ENCODE peak calls at places on chromosomes 4 and X, in ten cellular contexts. K is mesenchymal stem cell; W is sigmoid colon; Q is astrocyte; L is A549; U is left ventricle myocardium inferior; Y is Karpas-422; F is HCT116; I is adrenal gland; T is CD8-positive, alpha-beta memory T cell. E is an unnamed sample.
A peak's percentile ranks its signal among the peaks of the same experiment; 100 is the strongest.

GRCh38 chrX:68647156-68647957 is at the start of gene STARD8:
- DNase-seq in K (peak; percentile 46), W (no peak), Q (peak; percentile 41), L (peak; percentile 72), U (peak; percentile 24), Y (no peak), F (peak; percentile 32), I (peak; percentile 67), T (no peak), E (peak; percentile 58)

GRCh38 chr4:119184128-119184527 is 28.4 kb upstream of the USP53 start:
- DNase-seq in K (no peak), W (no peak), Q (no peak), L (no peak), U (no peak), Y (no peak), F (no peak), I (no peak), T (no peak), E (no peak)

GRCh38 chr4:127533028-127533700 is 99.6 kb upstream of the INTU start:
- DNase-seq in K (peak; percentile 79), W (peak; percentile 79), Q (no peak), L (no peak), U (peak; percentile 43), Y (no peak), F (no peak), I (peak; percentile 49), T (no peak), E (peak; percentile 83)

GRCh38 chrX:107713205-107714195 is 62.1 kb downstream of the TSC22D3 start:
- DNase-seq in K (peak; percentile 21), W (peak; percentile 69), Q (no peak), L (no peak), U (no peak), Y (peak; percentile 60), F (no peak), I (no peak), T (no peak), E (peak; percentile 28)

GRCh38 chr4:84126061-84126787 is 372.9 kb downstream of the NKX6-1 start:
- DNase-seq in K (no peak), W (no peak), Q (no peak), L (no peak), U (no peak), Y (no peak), F (no peak), I (no peak), T (no peak), E (no peak)

GRCh38 chr4:1210971-1211370 is 38.0 kb downstream of the CTBP1 start:
- DNase-seq in K (no peak), W (peak; percentile 72), Q (no peak), L (no peak), U (peak; percentile 14), Y (no peak), F (no peak), I (no peak), T (no peak), E (no peak)

GRCh38 chr4:154489558-154490260 is 1.9 kb downstream of the DCHS2 start:
- DNase-seq in K (no peak), W (no peak), Q (no peak), L (no peak), U (no peak), Y (no peak), F (no peak), I (no peak), T (no peak), E (no peak)

GRCh38 chr4:10460313-10461047 is 3.3 kb upstream of the ZNF518B start:
- DNase-seq in K (no peak), W (no peak), Q (no peak), L (no peak), U (no peak), Y (no peak), F (no peak), I (no peak), T (no peak), E (no peak)

GRCh38 chr4:77922158-77923094 is 59.8 kb downstream of the MRPL1 start:
- DNase-seq in K (no peak), W (no peak), Q (peak; percentile 61), L (no peak), U (no peak), Y (no peak), F (no peak), I (no peak), T (no peak), E (peak; percentile 23)

GRCh38 chr4:3238721-3239120 is 10.2 kb upstream of the MSANTD1 start:
- DNase-seq in K (no peak), W (no peak), Q (no peak), L (no peak), U (no peak), Y (no peak), F (no peak), I (no peak), T (no peak), E (no peak)

GRCh38 chrX:8988456-8988855 is 45.5 kb downstream of the FAM9B start:
- DNase-seq in K (peak; percentile 5), W (no peak), Q (peak; percentile 23), L (peak; percentile 1), U (peak; percentile 17), Y (no peak), F (no peak), I (peak; percentile 1), T (no peak), E (peak; percentile 67)

GRCh38 chr4:107519057-107519456 is 201.0 kb downstream of the PAPSS1 start:
- DNase-seq in K (peak; percentile 50), W (no peak), Q (no peak), L (peak; percentile 8), U (no peak), Y (peak; percentile 67), F (peak; percentile 19), I (peak; percentile 9), T (no peak), E (peak; percentile 84)

GRCh38 chrX:63128509-63128908 is 222.6 kb downstream of the SPIN4 start:
- DNase-seq in K (no peak), W (no peak), Q (no peak), L (peak; percentile 36), U (no peak), Y (peak; percentile 78), F (peak; percentile 16), I (peak; percentile 18), T (no peak), E (peak; percentile 33)

DNA sequence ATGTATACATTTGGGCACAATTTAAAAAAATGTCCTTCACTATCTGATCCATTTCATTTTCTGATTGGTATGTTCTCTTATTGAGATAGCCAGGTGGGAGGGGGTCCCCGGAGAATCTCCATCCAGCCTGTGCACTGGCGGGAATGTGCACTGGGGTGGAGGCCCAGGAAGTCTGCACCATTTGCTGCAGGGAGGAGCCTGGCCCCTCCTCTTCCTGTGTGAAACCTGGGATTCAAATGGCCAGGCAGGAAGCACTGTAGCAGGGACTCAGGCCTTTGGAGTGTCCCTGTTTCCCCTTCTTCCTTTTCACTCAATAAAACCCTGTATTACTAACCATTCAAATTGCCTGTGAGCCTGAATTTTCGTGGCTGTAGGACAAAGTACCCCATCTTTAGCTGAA is 44.3 kb downstream of the GPRIN3 start:
- DNase-seq in K (no peak), W (no peak), Q (no peak), L (no peak), U (no peak), Y (no peak), F (no peak), I (no peak), T (no peak), E (no peak)
- H3K4me1 ChIP-seq in K (no peaks in the 10 kb centered on the region), W (no peaks in the 10 kb centered on the region), Q (no peaks in the 10 kb centered on the region), L (peaks cover 40% of the 10 kb centered on the region), U (peaks cover 60% of the 10 kb centered on the region), Y (peaks cover 8% of the 10 kb centered on the region), F (no peaks in the 10 kb centered on the region), I (no peaks in the 10 kb centered on the region), T (peaks cover 39% of the 10 kb centered on the region), E (no peaks in the 10 kb centered on the region)

GRCh38 chrX:154732421-154733071 is 18.3 kb downstream of the GAB3 start:
- DNase-seq in K (peak; percentile 81), W (no peak), Q (peak; percentile 81), L (peak; percentile 33), U (no peak), Y (no peak), F (no peak), I (no peak), T (no peak), E (peak; percentile 46)
- H3K4me1 ChIP-seq in K (peaks cover 18% of the 10 kb centered on the region), W (peaks cover 97% of the 10 kb centered on the region), Q (peaks cover 79% of the 10 kb centered on the region), L (peaks cover 62% of the 10 kb centered on the region), U (peaks cover 100% of the 10 kb centered on the region), Y (peaks cover 9% of the 10 kb centered on the region), F (no peaks in the 10 kb centered on the region), I (peaks cover 59% of the 10 kb centered on the region), T (peaks cover 83% of the 10 kb centered on the region), E (peaks cover 98% of the 10 kb centered on the region)

DNA sequence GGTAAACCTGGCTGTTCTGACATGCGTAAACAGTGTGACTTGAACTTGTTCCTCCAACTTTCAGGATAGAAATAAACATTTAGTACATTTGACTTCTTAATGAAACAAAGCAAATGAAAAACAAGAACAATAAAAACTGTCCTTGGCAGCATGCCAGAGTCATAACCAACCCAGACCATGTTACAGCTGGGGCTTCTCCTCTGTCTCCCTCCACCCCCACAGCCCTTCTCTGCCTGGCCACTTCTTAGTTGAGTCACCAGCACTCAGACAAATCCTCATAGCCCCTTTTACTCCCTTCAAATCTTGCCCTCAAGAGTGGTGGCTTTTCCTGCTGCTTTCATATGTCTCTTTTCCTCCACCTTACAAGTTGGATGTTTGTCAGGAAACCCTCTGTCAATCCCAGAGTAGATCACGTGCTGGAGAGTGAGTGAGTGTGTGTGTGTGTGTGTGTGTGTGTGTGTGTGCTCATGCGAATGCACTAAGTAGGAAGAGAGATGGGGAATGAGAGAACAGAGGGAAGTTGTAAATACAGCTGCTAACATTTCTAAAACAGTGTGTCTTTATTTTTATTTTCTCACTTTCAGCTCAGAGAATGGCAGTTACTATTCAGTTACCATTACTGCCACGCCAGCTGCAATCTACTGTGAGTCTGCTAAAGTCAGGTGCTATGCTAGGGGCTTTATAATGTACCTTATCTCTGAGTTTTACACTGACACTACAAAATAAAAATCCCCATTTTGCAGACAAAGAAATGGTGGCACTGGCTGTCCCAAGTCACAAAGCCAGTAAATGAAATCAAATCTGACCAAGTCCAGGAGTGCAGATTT is 15.0 kb downstream of the SCARB2 start:
- DNase-seq in K (peak; percentile 96), W (peak; percentile 94), Q (peak; percentile 93), L (peak; percentile 12), U (peak; percentile 46), Y (no peak), F (no peak), I (peak; percentile 75), T (no peak), E (peak; percentile 83)
- H3K4me1 ChIP-seq in K (peaks cover 18% of the 10 kb centered on the region), W (peaks cover 98% of the 10 kb centered on the region), Q (peaks cover 56% of the 10 kb centered on the region), L (peaks cover 43% of the 10 kb centered on the region), U (peaks cover 91% of the 10 kb centered on the region), Y (peaks cover 11% of the 10 kb centered on the region), F (peaks cover 20% of the 10 kb centered on the region), I (peaks cover 85% of the 10 kb centered on the region), T (peaks cover 23% of the 10 kb centered on the region), E (peaks cover 90% of the 10 kb centered on the region)

DNA sequence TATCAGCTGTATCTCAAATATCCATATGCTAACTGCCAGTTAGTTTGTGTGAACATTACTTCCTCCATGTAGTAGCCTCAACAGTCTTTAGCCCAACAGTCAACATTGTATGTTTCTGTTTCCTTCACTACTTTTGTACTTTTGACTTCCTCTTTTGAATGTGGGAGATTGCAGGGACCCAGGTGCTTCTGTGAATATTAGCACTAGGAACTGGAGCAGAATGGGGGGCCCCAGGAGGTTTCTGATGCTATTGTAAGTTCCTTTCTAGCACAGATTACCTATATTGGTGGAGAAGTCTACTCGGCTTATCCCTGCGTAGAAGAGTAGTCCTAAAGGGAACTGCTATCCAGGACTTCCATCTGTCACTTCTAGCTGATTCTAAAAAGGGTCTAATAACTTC is 2.3 kb downstream of the PLAC8 start:
- DNase-seq in K (no peak), W (no peak), Q (no peak), L (no peak), U (no peak), Y (peak; percentile 44), F (no peak), I (no peak), T (no peak), E (no peak)
- H3K4me1 ChIP-seq in K (peaks cover 3% of the 10 kb centered on the region), W (peaks cover 5% of the 10 kb centered on the region), Q (peaks cover 10% of the 10 kb centered on the region), L (peaks cover 21% of the 10 kb centered on the region), U (peaks cover 17% of the 10 kb centered on the region), Y (peaks cover 10% of the 10 kb centered on the region), F (peaks cover 21% of the 10 kb centered on the region), I (peaks cover 7% of the 10 kb centered on the region), T (peaks cover 43% of the 10 kb centered on the region), E (peaks cover 16% of the 10 kb centered on the region)